ENCODE peak calls at places on chromosomes 7 and 10, in nine cellular contexts. Q is colonic mucosa; E is CD8-positive, alpha-beta T cell; L is body of pancreas; Z is AG09309; R is cardiac fibroblast; G is AG04450; H is bronchial epithelial cell; X is tibial artery. C is an unnamed sample.

GRCh38 chr10:49598986-49599385 is 11.1 kb upstream of the SLC18A3 start:
- DNase-seq in Q (peak), E (no peak), L (no peak), Z (peak), R (no peak), G (no peak), H (no peak), X (no peak), C (no peak)

GRCh38 chr7:101985646-101986199 is 168.3 kb downstream of the CUX1 start:
- DNase-seq in Q (no peak), E (no peak), L (no peak), Z (no peak), R (no peak), G (no peak), H (no peak), X (no peak), C (no peak)

GRCh38 chr10:56359837-56360236 is 1.2 kb downstream of the ZWINT start:
- DNase-seq in Q (no peak), E (no peak), L (no peak), Z (no peak), R (no peak), G (no peak), H (no peak), X (no peak), C (no peak)

GRCh38 chr10:58701398-58702135 is 188.9 kb downstream of the BICC1 start:
- DNase-seq in Q (peak), E (no peak), L (no peak), Z (peak), R (peak), G (peak), H (peak), X (no peak), C (no peak)

GRCh38 chr7:139704308-139704879 is 73.4 kb downstream of the HIPK2 start:
- DNase-seq in Q (no peak), E (no peak), L (no peak), Z (no peak), R (no peak), G (no peak), H (no peak), X (no peak), C (no peak)

GRCh38 chr10:29926649-29927048 is 132.7 kb downstream of the JCAD start:
- DNase-seq in Q (no peak), E (no peak), L (no peak), Z (peak), R (peak), G (peak), H (peak), X (no peak), C (no peak)

GRCh38 chr7:39734605-39735004 is 111.2 kb downstream of the RALA start:
- DNase-seq in Q (no peak), E (no peak), L (no peak), Z (no peak), R (no peak), G (no peak), H (no peak), X (no peak), C (no peak)

GRCh38 chr7:5694221-5694754 is 87.2 kb downstream of the RNF216 start:
- DNase-seq in Q (no peak), E (no peak), L (no peak), Z (peak), R (peak), G (peak), H (peak), X (no peak), C (no peak)

GRCh38 chr7:98038731-98039130 is 48.7 kb upstream of the OCM2 start:
- DNase-seq in Q (no peak), E (no peak), L (no peak), Z (no peak), R (no peak), G (no peak), H (no peak), X (no peak), C (no peak)

GRCh38 chr7:104922187-104923009 is 91.6 kb upstream of the KMT2E start:
- DNase-seq in Q (no peak), E (no peak), L (no peak), Z (no peak), R (peak), G (peak), H (no peak), X (no peak), C (no peak)

GRCh38 chr7:29479606-29480200 is 83.9 kb upstream of the PRR15 start:
- DNase-seq in Q (no peak), E (no peak), L (no peak), Z (no peak), R (peak), G (no peak), H (no peak), X (no peak), C (no peak)

GRCh38 chr10:103177123-103177522 is 15.9 kb downstream of the NT5C2 start:
- DNase-seq in Q (no peak), E (no peak), L (no peak), Z (no peak), R (no peak), G (no peak), H (no peak), X (no peak), C (no peak)

GRCh38 chr7:99267530-99268360 is 4.9 kb upstream of the MYH16 start:
- DNase-seq in Q (no peak), E (no peak), L (peak), Z (peak), R (peak), G (peak), H (peak), X (peak), C (no peak)

GRCh38 chr10:93379366-93380042 is 102.6 kb downstream of the MYOF start:
- DNase-seq in Q (no peak), E (no peak), L (no peak), Z (no peak), R (peak), G (peak), H (peak), X (no peak), C (no peak)

GRCh38 chr10:111830360-111830759 is 353.2 kb downstream of the GPAM start:
- DNase-seq in Q (no peak), E (no peak), L (no peak), Z (no peak), R (no peak), G (no peak), H (no peak), X (no peak), C (no peak)

GRCh38 chr10:24951201-24952145 is 933 bp downstream of the PRTFDC1 start:
- DNase-seq in Q (peak), E (no peak), L (no peak), Z (no peak), R (peak), G (no peak), H (no peak), X (no peak), C (no peak)

GRCh38 chr7:141864765-141865447 is 23.6 kb upstream of the PRSS37 start:
- DNase-seq in Q (no peak), E (no peak), L (no peak), Z (no peak), R (no peak), G (no peak), H (peak), X (no peak), C (no peak)

GRCh38 chr7:114648680-114649079 is 234.1 kb downstream of the FOXP2 start:
- DNase-seq in Q (no peak), E (no peak), L (no peak), Z (no peak), R (no peak), G (no peak), H (no peak), X (no peak), C (no peak)

GRCh38 chr10:132193907-132194552 is 7.3 kb downstream of the DPYSL4 start:
- DNase-seq in Q (no peak), E (no peak), L (no peak), Z (no peak), R (peak), G (no peak), H (no peak), X (no peak), C (no peak)

GRCh38 chr7:150405584-150406310 is 26.6 kb downstream of the ZNF775 start:
- DNase-seq in Q (peak), E (no peak), L (no peak), Z (no peak), R (peak), G (no peak), H (no peak), X (peak), C (no peak)

GRCh38 chr7:140212100-140212881 is 35.5 kb upstream of the KDM7A start:
- DNase-seq in Q (peak), E (no peak), L (no peak), Z (no peak), R (no peak), G (no peak), H (peak), X (no peak), C (no peak)

GRCh38 chr10:86871563-86872183 is 85.7 kb downstream of the MMRN2 start:
- DNase-seq in Q (no peak), E (no peak), L (no peak), Z (no peak), R (peak), G (no peak), H (no peak), X (no peak), C (no peak)

GRCh38 chr7:138752568-138753518 is 45.0 kb upstream of the TMEM213 start:
- DNase-seq in Q (peak), E (peak), L (peak), Z (no peak), R (no peak), G (no peak), H (peak), X (peak), C (no peak)

GRCh38 chr10:73837072-73837471 is 25.7 kb upstream of the NDST2 start:
- DNase-seq in Q (no peak), E (no peak), L (no peak), Z (no peak), R (peak), G (peak), H (no peak), X (no peak), C (no peak)

GRCh38 chr10:44801383-44802327 is 109.5 kb upstream of the TMEM72 start:
- DNase-seq in Q (peak), E (no peak), L (peak), Z (peak), R (peak), G (peak), H (peak), X (peak), C (no peak)

GRCh38 chr10:14415676-14416307 is 85.1 kb upstream of the FRMD4A start:
- DNase-seq in Q (no peak), E (no peak), L (no peak), Z (no peak), R (no peak), G (no peak), H (no peak), X (no peak), C (no peak)

GRCh38 chr10:14414901-14415300 is 84.2 kb upstream of the FRMD4A start:
- DNase-seq in Q (no peak), E (no peak), L (no peak), Z (no peak), R (peak), G (peak), H (peak), X (no peak), C (no peak)

GRCh38 chr10:14416308-14416700 is 85.6 kb upstream of the FRMD4A start:
- DNase-seq in Q (no peak), E (no peak), L (no peak), Z (no peak), R (peak), G (no peak), H (peak), X (no peak), C (no peak)

GRCh38 chr10:14412624-14413023 is 81.9 kb upstream of the FRMD4A start:
- DNase-seq in Q (no peak), E (no peak), L (no peak), Z (no peak), R (no peak), G (no peak), H (no peak), X (no peak), C (no peak)

GRCh38 chr10:14413583-14413982 is 82.9 kb upstream of the FRMD4A start:
- DNase-seq in Q (no peak), E (no peak), L (no peak), Z (no peak), R (no peak), G (no peak), H (no peak), X (no peak), C (no peak)
- H3K4me3 ChIP-seq in Q (no peak), E (no peak), L (no peak), Z (no peak), R (no peak), G (no peak), H (no peak), X (no peak), C (no peak)

GRCh38 chr10:34999532-34999931 is 90.6 kb downstream of the CUL2 start:
- DNase-seq in Q (no peak), E (no peak), L (no peak), Z (no peak), R (no peak), G (no peak), H (no peak), X (no peak), C (no peak)
- TF ChIP-seq CTCF in Q (no peak), E (no peak), L (no peak), Z (no peak), R (no peak), G (no peak), H (no peak), X (no peak), C (no peak)

GRCh38 chr10:121627810-121628209 is 29.6 kb upstream of the FGFR2 start:
- DNase-seq in Q (no peak), E (no peak), L (no peak), Z (peak), R (no peak), G (no peak), H (peak), X (no peak), C (no peak)
- H3K4me3 ChIP-seq in Q (no peak), E (no peak), L (no peak), Z (no peak), R (no peak), G (no peak), H (no peak), X (no peak), C (no peak)

GRCh38 chr7:2537981-2538851 is 17.1 kb downstream of the BRAT1 start:
- DNase-seq in Q (no peak), E (no peak), L (no peak), Z (no peak), R (no peak), G (no peak), H (no peak), X (no peak), C (no peak)
- TF ChIP-seq CTCF in Q (no peak), E (no peak), L (no peak), Z (no peak), R (no peak), G (no peak), H (no peak), X (no peak), C (no peak)

DNA sequence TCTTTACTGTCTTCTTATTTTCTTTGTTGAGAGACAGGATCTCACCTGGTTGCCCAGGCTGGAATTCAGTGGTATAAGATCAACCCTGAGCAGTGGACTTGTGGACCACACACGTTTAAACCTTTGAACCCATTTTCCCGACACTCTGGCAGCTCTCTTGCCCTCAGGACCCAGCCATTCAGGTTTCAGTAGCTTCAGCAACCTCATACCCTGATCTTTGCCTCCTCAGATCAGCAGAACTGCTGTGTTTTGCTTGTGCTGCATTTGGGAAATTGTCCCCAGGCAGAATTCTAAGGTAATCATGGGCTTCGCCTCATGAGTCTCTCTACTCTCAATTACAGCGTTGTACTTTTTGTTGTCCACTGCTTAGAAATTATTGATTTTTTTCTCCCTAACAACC is 317.6 kb upstream of the KIAA1217 start:
- DNase-seq in Q (no peak), E (no peak), L (no peak), Z (no peak), R (no peak), G (no peak), H (no peak), X (no peak), C (no peak)
- H3K4me3 ChIP-seq in Q (no peak), E (no peak), L (no peak), Z (no peak), R (no peak), G (no peak), H (no peak), X (no peak), C (no peak)

DNA sequence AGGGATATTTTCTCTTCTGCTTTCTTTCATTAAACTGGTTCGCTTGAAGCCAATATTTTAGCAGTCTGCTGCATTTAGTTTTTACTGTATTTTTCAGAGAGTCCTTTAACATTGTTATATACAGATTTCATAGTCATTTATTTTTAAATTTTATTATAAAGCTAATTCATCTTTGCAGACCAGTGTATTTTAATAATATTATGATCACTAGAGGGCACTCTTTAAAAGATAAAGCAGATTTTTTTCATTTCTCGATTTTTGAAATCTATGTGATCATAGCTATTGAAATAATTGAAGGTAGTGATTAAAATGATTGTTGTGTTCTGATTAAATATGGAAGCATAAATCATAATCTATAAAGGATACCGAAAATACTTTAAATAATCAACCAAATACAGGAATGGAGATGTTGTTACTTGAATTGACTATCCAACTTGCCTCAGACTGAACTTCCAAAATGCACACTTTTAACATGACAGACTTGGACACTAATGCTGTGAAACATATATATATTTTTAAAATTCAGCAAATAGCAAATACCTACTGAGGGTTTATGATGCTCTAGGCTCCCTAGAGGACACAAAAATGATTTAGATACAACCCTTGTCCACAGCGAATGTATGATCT is 35.2 kb downstream of the ST7 start:
- DNase-seq in Q (no peak), E (no peak), L (no peak), Z (no peak), R (no peak), G (no peak), H (no peak), X (no peak), C (no peak)
- TF ChIP-seq CTCF in Q (no peak), E (peak), L (peak), Z (peak), R (peak), G (no peak), H (no peak), X (peak), C (no peak)

GRCh38 chr10:124388823-124389612 is 29.7 kb downstream of the OAT start:
- DNase-seq in Q (peak), E (peak), L (peak), Z (peak), R (peak), G (peak), H (peak), X (peak), C (peak)

GRCh38 chr10:124387078-124387874 is 31.4 kb downstream of the OAT start:
- DNase-seq in Q (no peak), E (no peak), L (no peak), Z (no peak), R (no peak), G (no peak), H (no peak), X (peak), C (no peak)

GRCh38 chr10:124389613-124390361 is 28.9 kb downstream of the OAT start:
- DNase-seq in Q (no peak), E (no peak), L (peak), Z (no peak), R (no peak), G (no peak), H (no peak), X (peak), C (no peak)

GRCh38 chr10:124386186-124387077 is 32.3 kb downstream of the OAT start:
- DNase-seq in Q (no peak), E (no peak), L (no peak), Z (no peak), R (no peak), G (no peak), H (no peak), X (peak), C (no peak)

DNA sequence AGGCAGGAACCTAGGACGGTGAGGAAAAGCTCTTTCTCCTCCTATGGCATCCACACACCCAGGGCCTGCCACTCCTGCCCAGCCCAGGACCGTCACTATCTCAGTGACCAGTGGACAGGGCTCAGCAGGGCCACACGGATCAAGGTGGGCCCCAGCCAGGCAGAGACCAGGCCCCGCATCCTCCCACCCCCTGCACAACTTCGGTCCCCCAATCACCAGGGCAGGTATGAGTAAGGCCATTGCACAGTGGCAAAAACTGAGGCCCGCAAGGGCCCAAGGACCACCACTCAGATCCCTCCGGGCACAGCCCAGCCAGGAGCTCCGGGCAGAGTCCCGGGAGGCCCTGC is 30.3 kb downstream of the OAT start:
- DNase-seq in Q (no peak), E (no peak), L (no peak), Z (no peak), R (no peak), G (no peak), H (no peak), X (peak), C (no peak)
- H3K4me3 ChIP-seq in Q (peak), E (peak), L (no peak), Z (no peak), R (no peak), G (no peak), H (peak), X (no peak), C (peak)

C was measured in esophagus squamous epithelium.